ENCODE peak calls at places on chromosome 12, in nine cellular contexts. G is HCT116, J is breast epithelium, V is uterus, Y is body of pancreas, K is transverse colon, O is K562, C is tibial nerve, P is HepG2. F is an unnamed sample.

GRCh38 chr12:97650242-97650641 is 187.6 kb downstream of the RMST start:
- DNase-seq in G (no peak), J (no peak), V (no peak), Y (no peak), K (no peak), O (no peak), C (no peak), P (no peak), F (no peak)

GRCh38 chr12:106586803-106587684 is 4.2 kb downstream of the RFX4 start:
- DNase-seq in G (no peak), J (no peak), V (no peak), Y (no peak), K (no peak), O (no peak), C (no peak), P (no peak), F (no peak)

GRCh38 chr12:8709124-8709830 is 11.5 kb downstream of the RIMKLB start:
- DNase-seq in G (no peak), J (no peak), V (no peak), Y (no peak), K (peak), O (no peak), C (no peak), P (no peak), F (no peak)

GRCh38 chr12:12518464-12518845 is 44.2 kb downstream of the DUSP16 start:
- DNase-seq in G (no peak), J (no peak), V (no peak), Y (no peak), K (no peak), O (no peak), C (no peak), P (no peak), F (no peak)

GRCh38 chr12:111155521-111155920 is 213.4 kb downstream of the PHETA1 start:
- DNase-seq in G (no peak), J (no peak), V (no peak), Y (no peak), K (no peak), O (no peak), C (no peak), P (no peak), F (no peak)

GRCh38 chr12:52249041-52249461 is 16.0 kb downstream of the KRT7 start:
- DNase-seq in G (no peak), J (peak), V (peak), Y (peak), K (no peak), O (no peak), C (no peak), P (no peak), F (peak)

GRCh38 chr12:6547987-6548386 is 7.9 kb downstream of the IFFO1 start:
- DNase-seq in G (no peak), J (no peak), V (peak), Y (no peak), K (no peak), O (peak), C (no peak), P (no peak), F (peak)

GRCh38 chr12:26790645-26790994 is 42.4 kb downstream of the ITPR2 start:
- DNase-seq in G (no peak), J (no peak), V (no peak), Y (no peak), K (no peak), O (no peak), C (no peak), P (no peak), F (no peak)

GRCh38 chr12:119989619-119990381 is 764 bp downstream of the BICDL1 start:
- DNase-seq in G (no peak), J (peak), V (peak), Y (peak), K (peak), O (peak), C (peak), P (peak), F (peak)

GRCh38 chr12:13950502-13950901 is 30.9 kb downstream of the GRIN2B start:
- DNase-seq in G (peak), J (no peak), V (no peak), Y (no peak), K (no peak), O (no peak), C (no peak), P (peak), F (no peak)

GRCh38 chr12:74051848-74052247 is 485.8 kb upstream of the ATXN7L3B start:
- DNase-seq in G (no peak), J (no peak), V (no peak), Y (no peak), K (no peak), O (no peak), C (no peak), P (no peak), F (no peak)

GRCh38 chr12:41011939-41012338 is 176.2 kb upstream of the PDZRN4 start:
- DNase-seq in G (no peak), J (no peak), V (no peak), Y (no peak), K (no peak), O (no peak), C (no peak), P (peak), F (no peak)

GRCh38 chr12:132289356-132290202 is 39.8 kb downstream of the GALNT9 start:
- DNase-seq in G (no peak), J (no peak), V (no peak), Y (no peak), K (no peak), O (no peak), C (no peak), P (no peak), F (no peak)

GRCh38 chr12:117144599-117144998 is 45.4 kb upstream of the TESC start:
- DNase-seq in G (no peak), J (no peak), V (no peak), Y (no peak), K (no peak), O (no peak), C (no peak), P (no peak), F (no peak)

GRCh38 chr12:125382896-125383295 is 317.7 kb downstream of the AACS start:
- DNase-seq in G (no peak), J (no peak), V (no peak), Y (no peak), K (no peak), O (no peak), C (no peak), P (no peak), F (no peak)

GRCh38 chr12:4118601-4119156 is 154.9 kb upstream of the CCND2 start:
- DNase-seq in G (no peak), J (no peak), V (no peak), Y (no peak), K (no peak), O (no peak), C (no peak), P (no peak), F (no peak)

GRCh38 chr12:20105938-20106337 is 262.4 kb upstream of the PDE3A start:
- DNase-seq in G (no peak), J (no peak), V (no peak), Y (no peak), K (no peak), O (no peak), C (no peak), P (no peak), F (no peak)

GRCh38 chr12:50192908-50193307 is 25.7 kb upstream of the CERS5 start:
- DNase-seq in G (no peak), J (no peak), V (no peak), Y (no peak), K (no peak), O (no peak), C (no peak), P (no peak), F (no peak)

GRCh38 chr12:42730286-42730685 is 140.7 kb upstream of the PRICKLE1 start:
- DNase-seq in G (no peak), J (no peak), V (no peak), Y (no peak), K (no peak), O (no peak), C (no peak), P (no peak), F (no peak)

GRCh38 chr12:104490850-104491249 is 34.1 kb downstream of the CHST11 start:
- DNase-seq in G (no peak), J (no peak), V (no peak), Y (no peak), K (no peak), O (no peak), C (no peak), P (no peak), F (no peak)

GRCh38 chr12:14664434-14665023 is 31.9 kb downstream of the GUCY2C start:
- DNase-seq in G (peak), J (no peak), V (no peak), Y (peak), K (peak), O (peak), C (no peak), P (peak), F (no peak)

GRCh38 chr12:46145881-46146280 is 123.0 kb downstream of the SLC38A1 start:
- DNase-seq in G (no peak), J (no peak), V (no peak), Y (no peak), K (no peak), O (no peak), C (no peak), P (no peak), F (no peak)

GRCh38 chr12:105291531-105291930 is 39.0 kb upstream of the C12orf75 start:
- DNase-seq in G (no peak), J (no peak), V (no peak), Y (no peak), K (no peak), O (no peak), C (no peak), P (no peak), F (no peak)

GRCh38 chr12:132362966-132363660 is 33.7 kb upstream of the GALNT9 start:
- DNase-seq in G (no peak), J (no peak), V (no peak), Y (no peak), K (no peak), O (no peak), C (no peak), P (no peak), F (peak)

GRCh38 chr12:64610092-64610659 is at the start of gene RASSF3:
- DNase-seq in G (peak), J (peak), V (peak), Y (peak), K (peak), O (peak), C (peak), P (peak), F (peak)

GRCh38 chr12:102535306-102535705 is 54.9 kb upstream of the IGF1 start:
- DNase-seq in G (no peak), J (no peak), V (no peak), Y (no peak), K (no peak), O (no peak), C (no peak), P (no peak), F (no peak)

GRCh38 chr12:129076466-129077325 is 223.4 kb downstream of the GLT1D1 start:
- DNase-seq in G (no peak), J (no peak), V (no peak), Y (no peak), K (no peak), O (no peak), C (no peak), P (no peak), F (no peak)

GRCh38 chr12:52126605-52127578 is 47.4 kb downstream of the SMIM41 start:
- DNase-seq in G (no peak), J (peak), V (no peak), Y (no peak), K (no peak), O (no peak), C (no peak), P (no peak), F (peak)

GRCh38 chr12:78392918-78393317 is 471.7 kb upstream of the SYT1 start:
- DNase-seq in G (no peak), J (no peak), V (no peak), Y (no peak), K (no peak), O (no peak), C (no peak), P (no peak), F (no peak)

GRCh38 chr12:109121346-109121880 is 5.0 kb downstream of the ACACB start:
- DNase-seq in G (no peak), J (no peak), V (no peak), Y (no peak), K (no peak), O (no peak), C (no peak), P (no peak), F (no peak)

GRCh38 chr12:113462117-113462774 is 9.4 kb downstream of the LHX5 start:
- DNase-seq in G (peak), J (peak), V (peak), Y (peak), K (peak), O (peak), C (peak), P (peak), F (peak)

GRCh38 chr12:15602051-15602672 is 187.0 kb downstream of the EPS8 start:
- DNase-seq in G (no peak), J (no peak), V (no peak), Y (no peak), K (no peak), O (no peak), C (no peak), P (peak), F (no peak)

GRCh38 chr12:56763753-56764657 is 881 bp downstream of the HSD17B6 start:
- DNase-seq in G (no peak), J (no peak), V (no peak), Y (no peak), K (no peak), O (no peak), C (no peak), P (no peak), F (no peak)

GRCh38 chr12:132302466-132303358 is 26.7 kb downstream of the GALNT9 start:
- DNase-seq in G (no peak), J (no peak), V (no peak), Y (no peak), K (no peak), O (no peak), C (no peak), P (no peak), F (no peak)

GRCh38 chr12:75908961-75909699 is 122.4 kb downstream of the PHLDA1 start:
- DNase-seq in G (no peak), J (peak), V (peak), Y (peak), K (peak), O (no peak), C (peak), P (peak), F (peak)
- H3K27ac ChIP-seq in G (peak), J (peak), V (no peak), Y (peak), K (no peak), O (no peak), C (peak), P (peak), F (peak)

DNA sequence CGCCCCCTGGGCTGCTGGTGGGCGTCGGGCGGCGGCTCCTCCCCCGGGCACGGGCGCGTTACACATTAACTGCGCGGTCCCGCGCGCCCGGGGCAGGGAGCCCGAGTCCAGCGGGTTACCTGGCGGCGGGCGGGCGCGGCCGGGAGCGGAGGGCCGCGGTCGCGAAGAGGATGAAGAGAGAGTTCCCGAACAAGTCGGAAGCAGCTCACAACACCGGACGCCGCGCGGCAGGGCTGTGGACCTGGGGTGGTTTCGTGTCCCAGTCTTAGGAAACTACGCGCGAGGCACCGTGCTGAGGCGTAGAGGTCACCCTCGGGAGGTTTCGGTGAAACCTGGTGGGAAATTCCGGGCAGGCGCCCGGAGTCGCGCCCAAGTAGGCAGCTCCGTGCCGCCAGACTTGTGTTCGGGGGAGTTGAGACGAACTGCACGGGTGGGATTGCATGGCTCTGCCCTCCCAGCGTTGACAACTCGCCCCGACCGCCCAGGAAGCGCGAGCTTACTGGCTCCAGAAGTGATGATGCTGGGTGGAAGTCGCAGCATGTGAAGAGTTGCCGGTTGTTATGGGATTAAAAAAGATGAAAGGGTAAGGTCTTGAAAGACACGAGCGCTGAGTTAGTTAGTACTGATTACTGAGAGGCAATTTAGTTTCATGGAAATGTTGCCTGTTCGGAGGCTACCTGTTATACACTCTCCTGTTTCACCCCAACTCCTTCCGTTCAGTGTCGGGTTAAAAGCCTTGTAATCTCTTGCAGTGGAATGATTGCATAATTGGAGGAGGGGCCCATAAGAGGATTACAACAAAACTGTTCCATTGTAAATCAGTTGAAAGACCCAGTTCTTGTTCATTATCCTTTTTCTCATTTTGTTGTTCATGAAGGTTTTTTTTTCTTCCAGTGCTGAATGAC is 879 bp downstream of the RAB3IP start:
- DNase-seq in G (peak), J (peak), V (peak), Y (peak), K (peak), O (no peak), C (no peak), P (peak), F (peak)
- TF ChIP-seq POLR2A in G (no peak), J (no peak), V (no peak), Y (no peak), K (peak), O (no peak), C (no peak), P (no peak), F (no peak)

DNA sequence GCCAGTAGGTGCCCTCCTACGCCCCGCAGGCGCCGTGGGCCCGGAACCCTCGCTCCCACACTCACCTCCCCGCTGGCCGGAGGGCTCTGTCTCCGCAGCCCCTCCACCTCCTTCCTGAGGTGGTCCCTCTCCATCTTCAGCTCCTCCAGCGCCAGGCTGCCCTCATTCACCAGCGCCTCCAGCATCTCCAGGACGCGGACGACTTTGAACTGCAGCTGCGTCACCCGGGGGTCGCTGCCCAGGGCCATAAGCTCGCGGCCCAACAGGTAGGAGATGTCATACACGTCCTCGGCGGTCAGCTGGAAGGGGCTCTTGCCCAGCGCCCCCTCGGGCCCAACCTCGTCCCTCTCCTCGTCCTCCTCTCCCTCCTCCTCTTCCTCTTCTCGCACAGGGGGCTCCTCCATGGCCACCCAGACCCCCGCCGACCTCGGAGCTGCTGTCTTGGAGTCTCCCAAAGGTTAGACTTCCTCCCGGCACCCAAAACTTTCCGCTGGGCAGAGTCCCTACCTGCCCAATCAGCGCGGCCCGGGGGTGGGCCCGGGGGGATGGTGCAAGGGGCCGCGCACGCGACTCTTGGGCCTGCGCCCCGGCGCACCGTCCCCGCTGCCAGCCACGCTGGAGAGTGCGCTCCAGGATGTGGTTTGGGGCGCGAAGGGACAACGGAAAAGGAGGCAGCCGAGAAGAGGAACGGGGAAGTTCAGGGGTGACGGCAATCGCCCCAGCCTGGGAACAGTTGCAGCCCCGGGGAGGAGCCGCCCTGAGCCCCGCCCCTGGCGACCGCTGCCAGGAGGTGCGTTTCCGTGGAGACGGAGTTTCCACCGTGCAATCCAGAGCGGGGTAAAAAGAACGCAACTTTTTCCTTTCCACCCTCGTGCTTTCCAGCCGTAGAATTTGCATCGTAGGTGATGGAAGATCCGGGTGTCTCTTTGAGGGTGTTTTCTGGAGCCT is at the start of gene RILPL2:
- DNase-seq in G (peak), J (peak), V (peak), Y (peak), K (peak), O (peak), C (peak), P (peak), F (peak)
- TF ChIP-seq CTCF in G (no peak), J (no peak), V (peak), Y (no peak), K (peak), O (no peak), C (no peak), P (peak), F (peak)

DNA sequence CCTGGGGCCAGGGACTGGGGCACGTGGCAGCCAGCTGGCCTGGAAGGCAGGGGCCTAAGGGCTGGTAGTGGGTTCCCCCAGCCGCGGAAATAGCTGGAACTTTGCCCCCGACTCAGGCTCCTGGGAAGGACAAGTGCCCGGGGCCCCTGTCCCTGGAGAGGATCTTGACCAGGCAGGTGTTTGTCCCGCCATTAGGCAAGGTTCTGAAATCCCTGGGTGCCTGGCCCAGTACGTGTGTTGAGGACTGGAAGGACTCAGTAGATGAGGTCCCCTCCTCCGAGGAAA is 94.2 kb downstream of the B4GALNT3 start:
- DNase-seq in G (no peak), J (no peak), V (no peak), Y (no peak), K (no peak), O (no peak), C (no peak), P (no peak), F (no peak)
- H3K27ac ChIP-seq in G (no peak), J (no peak), V (no peak), Y (no peak), K (no peak), O (no peak), C (no peak), P (no peak), F (no peak)

GRCh38 chr12:93677195-93678064 is at the start of gene CRADD:
- DNase-seq in G (peak), J (peak), V (peak), Y (peak), K (peak), O (peak), C (peak), P (peak), F (peak)
- TF ChIP-seq POLR2A in G (peak), J (peak), V (peak), Y (peak), K (peak), O (peak), C (peak), P (peak), F (peak)

GRCh38 chr12:39807043-39807442 is 187.4 kb upstream of the ABCD2 start:
- DNase-seq in G (peak), J (no peak), V (no peak), Y (no peak), K (no peak), O (peak), C (no peak), P (peak), F (no peak)
- TF ChIP-seq CTCF in G (peak), J (no peak), V (no peak), Y (no peak), K (no peak), O (peak), C (no peak), P (peak), F (no peak)

GRCh38 chr12:81084848-81085350 is 7.0 kb downstream of the ACSS3 start:
- DNase-seq in G (no peak), J (no peak), V (no peak), Y (no peak), K (no peak), O (no peak), C (no peak), P (no peak), F (no peak)
- H3K27ac ChIP-seq in G (no peak), J (no peak), V (peak), Y (no peak), K (no peak), O (no peak), C (peak), P (peak), F (peak)